ENCODE peak calls at places on chromosomes 5 and 9, in eight cellular contexts. Y, N, A, P, M, S, H and Z are unnamed samples.

GRCh38 chr5:82984786-82985762 is 92.1 kb downstream of the TMEM167A start:
- DNase-seq in Y (no peak), N (no peak), A (no peak), P (no peak), M (no peak), S (no peak), H (no peak), Z (no peak)

GRCh38 chr5:41122459-41122858 is 51.3 kb upstream of the MROH2B start:
- DNase-seq in Y (no peak), N (no peak), A (no peak), P (no peak), M (no peak), S (no peak), H (no peak), Z (no peak)

GRCh38 chr5:174295736-174296481 is 250.4 kb downstream of the NSG2 start:
- DNase-seq in Y (no peak), N (no peak), A (no peak), P (no peak), M (no peak), S (no peak), H (no peak), Z (no peak)

GRCh38 chr5:125011419-125011818 is 265.0 kb upstream of the ZNF608 start:
- DNase-seq in Y (no peak), N (no peak), A (no peak), P (no peak), M (no peak), S (no peak), H (no peak), Z (no peak)

GRCh38 chr9:132548971-132549649 is 33.3 kb upstream of the BARHL1 start:
- DNase-seq in Y (no peak), N (no peak), A (no peak), P (no peak), M (no peak), S (no peak), H (no peak), Z (no peak)

GRCh38 chr9:94443039-94443722 is 111.7 kb upstream of the PCAT7 start:
- DNase-seq in Y (no peak), N (no peak), A (no peak), P (no peak), M (no peak), S (no peak), H (no peak), Z (no peak)

GRCh38 chr5:1334831-1335539 is 9.9 kb downstream of the CLPTM1L start:
- DNase-seq in Y (no peak), N (no peak), A (no peak), P (no peak), M (no peak), S (no peak), H (no peak), Z (no peak)

GRCh38 chr9:136095028-136095494 is at the start of gene NACC2:
- DNase-seq in Y (peak; percentile 84), N (peak; percentile 78), A (peak; percentile 79), P (no peak), M (no peak), S (no peak), H (peak; percentile 81), Z (peak; percentile 68)

GRCh38 chr9:69919461-69920061 is 98.9 kb downstream of the CFAP95 start:
- DNase-seq in Y (no peak), N (peak; percentile 8), A (no peak), P (no peak), M (no peak), S (no peak), H (no peak), Z (no peak)

GRCh38 chr5:31106742-31107546 is 86.5 kb upstream of the CDH6 start:
- DNase-seq in Y (no peak), N (no peak), A (no peak), P (no peak), M (no peak), S (no peak), H (no peak), Z (no peak)

GRCh38 chr9:121725008-121725795 is 73.8 kb downstream of the DAB2IP start:
- DNase-seq in Y (peak; percentile 83), N (no peak), A (peak; percentile 70), P (peak; percentile 99), M (no peak), S (peak; percentile 95), H (peak; percentile 77), Z (peak; percentile 98)

GRCh38 chr5:77197840-77198554 is 12.5 kb upstream of the PDE8B start:
- DNase-seq in Y (no peak), N (no peak), A (no peak), P (no peak), M (no peak), S (no peak), H (no peak), Z (no peak)

GRCh38 chr9:127109212-127109711 is 13.2 kb downstream of the ANGPTL2 start:
- DNase-seq in Y (no peak), N (no peak), A (no peak), P (no peak), M (no peak), S (no peak), H (no peak), Z (no peak)

GRCh38 chr9:81116340-81117207 is 572.8 kb downstream of the TLE1 start:
- DNase-seq in Y (no peak), N (no peak), A (no peak), P (no peak), M (no peak), S (no peak), H (no peak), Z (no peak)

GRCh38 chr9:81118416-81118815 is 570.9 kb downstream of the TLE1 start:
- DNase-seq in Y (no peak), N (no peak), A (no peak), P (no peak), M (no peak), S (no peak), H (no peak), Z (no peak)

GRCh38 chr9:81112638-81113037 is 576.7 kb downstream of the TLE1 start:
- DNase-seq in Y (no peak), N (no peak), A (no peak), P (no peak), M (no peak), S (no peak), H (no peak), Z (no peak)

GRCh38 chr9:81108821-81109220 is 580.5 kb downstream of the TLE1 start:
- DNase-seq in Y (no peak), N (peak; percentile 11), A (no peak), P (no peak), M (no peak), S (no peak), H (no peak), Z (no peak)

GRCh38 chr9:81113408-81114124 is 575.8 kb downstream of the TLE1 start:
- DNase-seq in Y (no peak), N (no peak), A (no peak), P (no peak), M (no peak), S (no peak), H (no peak), Z (no peak)
- H3K27ac ChIP-seq in Y (no peak overlapping the region), N (no peak overlapping the region), A (no peak overlapping the region), P (no peak overlapping the region), M (no peak overlapping the region), S (no peak overlapping the region), H (no peak overlapping the region), Z (no peak overlapping the region)

GRCh38 chr5:138946241-138946623 is 71.1 kb upstream of the LRRTM2 start:
- DNase-seq in Y (peak; percentile 32), N (no peak), A (no peak), P (peak; percentile 67), M (no peak), S (no peak), H (no peak), Z (no peak)

GRCh38 chr5:138946831-138947560 is 71.9 kb upstream of the LRRTM2 start:
- DNase-seq in Y (peak; percentile 35), N (no peak), A (no peak), P (peak; percentile 56), M (no peak), S (no peak), H (no peak), Z (no peak)

GRCh38 chr5:138949223-138949574 is 74.1 kb upstream of the LRRTM2 start:
- DNase-seq in Y (no peak), N (no peak), A (no peak), P (peak; percentile 44), M (no peak), S (no peak), H (no peak), Z (no peak)

GRCh38 chr5:138948391-138949222 is 73.5 kb upstream of the LRRTM2 start:
- DNase-seq in Y (no peak), N (no peak), A (no peak), P (peak; percentile 50), M (no peak), S (no peak), H (no peak), Z (no peak)

GRCh38 chr5:138947780-138948179 is 72.6 kb upstream of the LRRTM2 start:
- DNase-seq in Y (peak; percentile 11), N (no peak), A (no peak), P (peak; percentile 22), M (no peak), S (no peak), H (no peak), Z (no peak)
- H3K27ac ChIP-seq in Y (no peak overlapping the region), N (no peak overlapping the region), A (no peak overlapping the region), P (no peak overlapping the region), M (no peak overlapping the region), S (no peak overlapping the region), H (no peak overlapping the region), Z (no peak overlapping the region)

GRCh38 chr5:136066705-136067271 is 38.0 kb downstream of the TGFBI start:
- DNase-seq in Y (no peak), N (no peak), A (no peak), P (peak; percentile 86), M (no peak), S (no peak), H (no peak), Z (no peak)
- H3K27ac ChIP-seq in Y (no peak overlapping the region), N (no peak overlapping the region), A (no peak overlapping the region), P (peak overlapping the region; percentile 75), M (no peak overlapping the region), S (no peak overlapping the region), H (peak overlapping the region; percentile 63), Z (no peak overlapping the region)

GRCh38 chr5:135697959-135698345 is 119.2 kb upstream of the CXCL14 start:
- DNase-seq in Y (no peak), N (no peak), A (no peak), P (no peak), M (no peak), S (no peak), H (no peak), Z (no peak)

GRCh38 chr5:135697251-135697958 is 118.6 kb upstream of the CXCL14 start:
- DNase-seq in Y (no peak), N (no peak), A (no peak), P (no peak), M (no peak), S (no peak), H (no peak), Z (no peak)

GRCh38 chr5:135702191-135702590 is 123.4 kb upstream of the CXCL14 start:
- DNase-seq in Y (no peak), N (no peak), A (no peak), P (no peak), M (no peak), S (no peak), H (no peak), Z (no peak)

GRCh38 chr5:135703026-135703550 is 124.3 kb upstream of the CXCL14 start:
- DNase-seq in Y (no peak), N (no peak), A (no peak), P (no peak), M (no peak), S (no peak), H (no peak), Z (no peak)

DNA sequence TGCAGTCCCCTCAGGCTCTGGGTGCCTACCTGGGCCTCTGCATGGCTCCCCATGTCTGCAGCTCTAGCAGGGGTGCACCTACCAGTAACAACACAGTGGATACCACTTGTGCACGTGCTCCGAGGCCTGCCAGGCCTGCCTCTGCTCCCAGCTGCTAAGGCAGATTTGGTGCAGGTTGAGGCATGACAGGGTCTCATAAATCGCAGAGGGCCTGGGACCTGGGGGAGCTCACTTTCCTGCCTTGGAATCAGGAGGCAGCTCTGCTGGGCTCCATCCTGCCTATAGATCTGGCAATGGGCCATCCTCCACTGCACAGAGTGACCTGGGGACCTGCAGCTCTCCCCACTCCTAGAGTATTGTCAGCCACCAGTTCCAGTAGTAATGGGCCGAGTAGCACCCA is 121.9 kb upstream of the CXCL14 start:
- DNase-seq in Y (no peak), N (no peak), A (no peak), P (no peak), M (no peak), S (no peak), H (no peak), Z (no peak)
- H3K27ac ChIP-seq in Y (no peak overlapping the region), N (no peak overlapping the region), A (no peak overlapping the region), P (no peak overlapping the region), M (no peak overlapping the region), S (no peak overlapping the region), H (no peak overlapping the region), Z (no peak overlapping the region)